ENCODE peak calls at places on chromosomes 2 and 18, in five cellular contexts. V, A, Q, P and I are unnamed samples.

GRCh38 chr2:73827018-73827417 is 1.7 kb upstream of the STAMBP start:
- DNase-seq in V (no peak), Q (no peak), P (no peak), A (no peak), I (no peak)

GRCh38 chr18:45841765-45842442 is 16.4 kb downstream of the SIGLEC15 start:
- DNase-seq in V (no peak), A (no peak), Q (no peak), P (no peak), I (no peak)

GRCh38 chr2:118669639-118670038 is 177.8 kb downstream of the EN1 start:
- DNase-seq in Q (no peak), P (no peak), A (no peak), V (no peak), I (no peak)

GRCh38 chr18:76494541-76495403 is at the start of gene ZNF516:
- DNase-seq in P (peak), Q (no peak), A (peak), V (peak), I (peak)

GRCh38 chr2:46164581-46165301 is 132.5 kb upstream of the EPAS1 start:
- DNase-seq in A (no peak), P (no peak), V (no peak), Q (peak), I (no peak)

GRCh38 chr2:164841719-164842623 is at the start of gene COBLL1:
- DNase-seq in V (peak), A (peak), P (peak), Q (peak), I (peak)

GRCh38 chr18:78980777-78981651 is 1.4 kb downstream of the SALL3 start:
- DNase-seq in Q (no peak), V (no peak), A (peak), P (no peak), I (peak)

GRCh38 chr18:28411806-28412205 is 234.9 kb upstream of the CDH2 start:
- DNase-seq in V (no peak), A (no peak), Q (no peak), P (no peak), I (no peak)

GRCh38 chr2:110752871-110753270 is 20.5 kb downstream of the ACOXL start:
- DNase-seq in Q (no peak), A (no peak), P (no peak), V (no peak), I (no peak)

GRCh38 chr2:238105506-238106338 is 5.6 kb downstream of the ESPNL start:
- DNase-seq in P (no peak), Q (peak), A (no peak), V (no peak), I (no peak)

GRCh38 chr2:238106339-238106697 is 6.2 kb downstream of the ESPNL start:
- DNase-seq in Q (peak), V (no peak), A (no peak), P (no peak), I (peak)

GRCh38 chr2:238107525-238108422 is 7.6 kb downstream of the ESPNL start:
- DNase-seq in P (peak), V (no peak), Q (peak), A (no peak), I (peak)

GRCh38 chr2:238108423-238109201 is 8.5 kb downstream of the ESPNL start:
- DNase-seq in A (peak), V (no peak), Q (peak), P (peak), I (peak)

DNA sequence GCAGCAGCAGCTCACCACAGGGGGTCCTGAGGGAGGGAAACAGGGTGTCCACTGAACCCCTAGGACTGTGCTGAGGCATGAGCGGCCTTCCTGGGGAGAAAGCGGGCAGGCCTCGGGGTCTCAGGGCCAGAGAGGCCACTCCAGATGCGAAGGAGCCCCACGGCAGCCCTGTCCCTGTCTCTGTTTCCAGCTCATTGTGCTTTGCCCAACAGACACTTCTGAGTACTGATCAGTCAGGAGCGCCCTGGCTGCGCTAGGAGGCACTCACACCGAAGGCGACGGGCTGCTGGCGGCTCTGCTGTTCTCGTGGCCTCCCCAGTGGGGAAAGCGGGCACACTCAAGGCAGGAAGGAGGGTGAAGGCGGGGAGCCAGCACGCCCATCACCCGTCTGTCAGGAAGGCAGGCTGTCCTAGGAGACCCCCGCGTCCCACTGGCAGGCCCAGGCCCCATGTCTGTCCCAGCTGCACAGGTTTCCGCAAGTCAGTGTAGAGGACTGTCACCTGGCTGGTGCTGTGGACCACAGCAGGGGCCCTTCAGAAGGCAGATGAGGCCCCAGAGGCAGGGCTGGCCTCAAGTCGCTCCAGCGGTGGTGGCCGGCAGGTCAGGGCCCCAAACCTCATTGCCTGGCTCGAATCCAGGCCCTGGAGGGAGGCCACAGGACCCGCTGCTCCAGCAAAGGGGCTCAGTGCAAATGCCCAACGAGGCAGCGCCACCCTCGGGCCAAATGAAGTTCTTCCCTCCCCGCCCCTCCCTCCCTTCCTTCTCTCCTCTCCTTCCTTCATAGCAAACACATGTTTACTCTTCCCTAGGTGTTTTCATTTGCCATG is 6.8 kb downstream of the ESPNL start:
- DNase-seq in Q (peak), V (no peak), P (peak), A (no peak), I (peak)
- TF ChIP-seq CTCF in Q (no peak), V (no peak), P (peak), A (no peak), I (no peak)

DNA sequence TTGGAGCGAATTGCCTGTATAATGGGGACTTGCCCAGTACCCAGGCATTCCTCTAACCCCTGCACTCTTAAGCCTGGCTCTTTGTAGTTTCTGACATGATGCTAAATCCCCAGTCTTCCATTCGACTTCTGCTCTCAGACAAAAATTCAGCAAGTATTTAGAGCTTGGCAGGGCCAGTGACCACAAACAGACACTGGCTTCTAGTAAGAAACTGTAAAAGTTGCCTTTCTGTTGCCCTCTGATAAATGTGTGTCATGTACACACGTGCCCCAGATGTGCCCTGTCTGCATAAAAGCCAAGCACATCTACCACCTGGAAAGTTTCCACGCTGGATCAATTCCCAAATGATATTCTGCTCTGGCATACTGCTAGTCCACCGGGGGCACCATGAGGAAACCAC is 18.0 kb downstream of the PAX3 start:
- DNase-seq in P (no peak), V (no peak), Q (no peak), A (no peak), I (no peak)
- TF ChIP-seq CTCF in P (no peak), V (no peak), Q (no peak), A (no peak), I (no peak)

DNA sequence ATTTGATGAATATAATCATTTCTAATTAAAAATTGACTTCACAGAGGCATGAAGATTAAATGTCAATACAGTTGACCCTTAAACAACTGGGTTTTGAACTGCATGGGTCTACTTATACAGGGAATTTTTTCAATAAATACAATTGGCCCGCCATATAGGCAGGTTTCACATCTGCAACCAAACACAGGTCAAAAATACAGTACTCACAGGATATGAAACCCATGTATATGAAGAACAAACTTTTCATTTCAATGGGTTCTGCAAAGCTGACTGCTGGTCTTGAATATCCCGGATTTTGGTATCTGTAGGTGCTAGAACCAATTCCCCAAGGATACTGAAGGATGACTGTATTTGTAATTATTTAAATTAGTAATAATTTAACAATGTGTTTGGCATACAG is 555.6 kb downstream of the EPHA4 start:
- DNase-seq in Q (no peak), P (no peak), A (no peak), V (no peak), I (no peak)
- TF ChIP-seq CTCF in Q (no peak), P (no peak), A (no peak), V (no peak), I (no peak)

GRCh38 chr2:127510073-127510472 is 16.2 kb downstream of the IWS1 start:
- DNase-seq in P (no peak), Q (no peak), V (no peak), A (no peak), I (no peak)

GRCh38 chr2:127514076-127514475 is 12.2 kb downstream of the IWS1 start:
- DNase-seq in A (no peak), Q (no peak), V (no peak), P (no peak), I (no peak)

GRCh38 chr2:127512362-127512761 is 13.9 kb downstream of the IWS1 start:
- DNase-seq in A (no peak), P (no peak), V (no peak), Q (no peak), I (no peak)

GRCh38 chr2:127511090-127511489 is 15.2 kb downstream of the IWS1 start:
- DNase-seq in V (no peak), Q (no peak), P (no peak), A (no peak), I (no peak)

DNA sequence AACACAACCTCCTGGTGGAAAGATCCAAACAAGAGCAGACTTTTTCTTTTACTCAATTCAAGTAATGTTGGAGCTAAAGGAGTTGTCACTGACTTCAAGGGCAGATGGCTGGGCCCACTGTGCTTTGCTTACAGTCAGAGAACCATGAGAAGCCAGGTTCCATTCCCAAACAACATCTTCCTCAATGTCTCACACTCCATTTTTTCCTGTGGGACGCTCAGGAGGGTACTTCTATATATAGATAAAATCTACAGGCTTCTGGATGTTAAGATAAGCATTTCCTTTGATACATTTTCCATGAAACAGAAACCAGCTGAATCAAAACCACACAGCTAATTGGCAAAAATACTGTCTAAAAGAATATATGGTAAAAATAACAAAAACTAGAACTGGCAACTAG is 14.4 kb downstream of the IWS1 start:
- DNase-seq in V (no peak), P (no peak), Q (no peak), A (no peak), I (no peak)
- TF ChIP-seq CTCF in V (no peak), P (no peak), Q (no peak), A (no peak), I (no peak)

DNA sequence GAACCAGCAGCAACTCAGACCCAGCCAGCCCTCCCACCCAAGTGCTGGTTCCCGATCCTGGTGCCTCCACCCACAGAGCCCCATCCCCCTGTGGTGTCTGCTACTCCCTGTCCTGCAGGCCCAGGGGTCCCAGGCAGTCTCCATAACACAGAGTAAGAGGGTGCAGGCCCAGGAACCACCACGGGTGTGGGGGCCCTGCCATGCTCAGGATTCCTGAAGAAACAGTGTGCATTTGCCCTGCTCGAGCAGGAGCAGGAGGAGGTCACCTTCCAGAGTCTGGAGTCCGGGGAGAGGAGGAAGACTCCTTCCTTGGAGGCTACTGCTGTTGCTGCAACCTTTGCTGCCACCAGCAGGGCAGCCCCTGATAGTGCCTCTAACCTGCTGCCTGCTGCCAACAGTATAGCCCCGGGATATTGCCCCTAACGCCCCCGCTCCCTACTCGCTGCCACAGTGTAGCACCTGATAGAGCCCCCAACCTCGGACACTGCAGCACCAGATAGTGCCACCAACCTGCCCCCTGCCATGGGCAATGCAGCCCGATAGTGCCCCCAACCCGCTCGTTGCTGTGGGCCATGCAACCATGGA is 46.8 kb upstream of the ANKRD62 start:
- DNase-seq in P (no peak), Q (no peak), V (no peak), A (no peak), I (no peak)
- TF ChIP-seq CTCF in P (no peak), Q (no peak), V (peak), A (peak), I (no peak)

DNA sequence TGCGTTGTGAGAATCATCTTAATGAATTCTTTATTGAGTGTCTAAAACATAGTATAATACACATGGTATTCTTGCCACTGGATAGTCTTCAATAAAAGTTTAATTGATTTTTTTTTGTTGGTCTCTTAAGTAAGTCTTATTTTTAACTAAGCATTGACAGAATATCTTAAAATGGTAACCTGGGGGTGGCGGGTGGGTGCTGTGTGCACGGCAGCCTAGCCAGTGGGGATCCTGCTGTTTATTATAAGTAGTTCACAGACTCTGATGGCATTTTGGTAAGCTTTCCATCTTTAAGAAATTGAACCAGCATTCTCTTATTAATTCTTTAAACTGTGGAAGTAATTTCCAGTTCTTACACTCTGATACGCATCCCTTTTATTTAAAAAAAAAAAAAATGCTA is 6.0 kb downstream of the SOX11 start:
- DNase-seq in Q (no peak), A (no peak), P (no peak), V (no peak), I (no peak)
- TF ChIP-seq CTCF in Q (no peak), A (no peak), P (no peak), V (no peak), I (no peak)